ENCODE peak calls at places on chromosome 19, in four cellular contexts. R is tibial nerve, K is OCI-LY7, J is tibial artery. F is an unnamed sample.

GRCh38 chr19:47494729-47495128 is 10.7 kb upstream of the KPTN start:
- DNase-seq in J (no peak), R (no peak), K (no peak), F (no peak)

GRCh38 chr19:54153731-54154326 is 5.7 kb downstream of the LENG1 start:
- DNase-seq in J (no peak), R (no peak), K (no peak), F (no peak)

GRCh38 chr19:6971366-6971765 is 49.9 kb downstream of the MBD3L2B start:
- DNase-seq in R (no peak), K (no peak), J (no peak), F (no peak)

GRCh38 chr19:52662631-52663030 is 24.5 kb upstream of the ZNF83 start:
- DNase-seq in R (no peak), J (no peak), K (no peak), F (no peak)

GRCh38 chr19:12495002-12495802 is 10.6 kb upstream of the ZNF709 start:
- DNase-seq in J (peak), K (peak), R (peak), F (peak)

GRCh38 chr19:55632463-55632834 is 8.1 kb upstream of the ZNF784 start:
- DNase-seq in R (peak), K (peak), J (peak), F (peak)

GRCh38 chr19:39827216-39827615 is 6.7 kb downstream of the DYRK1B start:
- DNase-seq in J (no peak), R (no peak), K (no peak), F (no peak)

GRCh38 chr19:15062036-15062435 is 12.8 kb downstream of the CASP14 start:
- DNase-seq in R (no peak), J (no peak), K (no peak), F (no peak)